ENCODE peak calls at places on chromosomes 16 and 17, in nine cellular contexts. W, M, Q, O, K, L, G, P and S are unnamed samples.

GRCh38 chr16:65121870-65122723 is at the start of gene CDH11:
- DNase-seq in W (peak; percentile 15), M (no peak), Q (peak; percentile 68), O (peak; percentile 74), K (peak; percentile 89), L (no peak), G (no peak), P (peak; percentile 88), S (peak; percentile 65)

GRCh38 chr16:1734816-1735215 is 28.8 kb downstream of the MAPK8IP3 start:
- DNase-seq in W (no peak), M (no peak), Q (no peak), O (no peak), K (no peak), L (no peak), G (no peak), P (no peak), S (no peak)

GRCh38 chr17:75721463-75722011 is 278 bp downstream of the ITGB4 start:
- DNase-seq in W (no peak), M (no peak), Q (no peak), O (no peak), K (no peak), L (no peak), G (no peak), P (no peak), S (no peak)

GRCh38 chr17:52710363-52710901 is 551.9 kb upstream of the CA10 start:
- DNase-seq in W (no peak), M (no peak), Q (no peak), O (no peak), K (no peak), L (no peak), G (no peak), P (no peak), S (no peak)

GRCh38 chr16:86509759-86510464 is 415 bp upstream of the FOXF1 start:
- DNase-seq in W (peak; percentile 77), M (peak; percentile 25), Q (no peak), O (peak; percentile 75), K (peak; percentile 80), L (no peak), G (no peak), P (peak; percentile 54), S (no peak)

GRCh38 chr16:88599092-88599733 is 29.0 kb downstream of the ZC3H18 start:
- DNase-seq in W (no peak), M (no peak), Q (no peak), O (no peak), K (no peak), L (peak; percentile 96), G (no peak), P (no peak), S (peak; percentile 24)

GRCh38 chr17:15398291-15398690 is 56.9 kb upstream of the TEKT3 start:
- DNase-seq in W (peak; percentile 90), M (no peak), Q (no peak), O (no peak), K (peak; percentile 42), L (peak; percentile 91), G (no peak), P (no peak), S (peak; percentile 36)

GRCh38 chr16:19071811-19072777 is 4.7 kb downstream of the COQ7 start:
- DNase-seq in W (peak; percentile 61), M (peak; percentile 29), Q (no peak), O (peak; percentile 19), K (peak; percentile 68), L (peak; percentile 55), G (peak; percentile 15), P (peak; percentile 31), S (peak; percentile 44)

GRCh38 chr17:82375359-82376041 is 3.9 kb downstream of the UTS2R start:
- DNase-seq in W (no peak), M (no peak), Q (no peak), O (no peak), K (no peak), L (no peak), G (no peak), P (no peak), S (no peak)

GRCh38 chr16:2742323-2743006 is 10.0 kb upstream of the SRRM2 start:
- DNase-seq in W (no peak), M (no peak), Q (no peak), O (no peak), K (no peak), L (no peak), G (no peak), P (no peak), S (no peak)

GRCh38 chr17:70048020-70048419 is 27.0 kb upstream of the KCNJ16 start:
- DNase-seq in W (no peak), M (no peak), Q (no peak), O (no peak), K (no peak), L (no peak), G (no peak), P (no peak), S (no peak)

GRCh38 chr17:82160081-82160480 is 52.6 kb downstream of the CCDC57 start:
- DNase-seq in W (peak; percentile 41), M (no peak), Q (no peak), O (no peak), K (no peak), L (no peak), G (no peak), P (no peak), S (no peak)

GRCh38 chr16:2091722-2092620 is 43.7 kb downstream of the PKD1 start:
- DNase-seq in W (no peak), M (no peak), Q (no peak), O (no peak), K (no peak), L (no peak), G (no peak), P (no peak), S (no peak)

GRCh38 chr16:72797606-72798005 is 250.3 kb downstream of the ZFHX3 start:
- DNase-seq in W (no peak), M (no peak), Q (no peak), O (no peak), K (no peak), L (no peak), G (no peak), P (no peak), S (no peak)

GRCh38 chr17:9934354-9934753 is 29.3 kb upstream of the RCVRN start:
- DNase-seq in W (no peak), M (no peak), Q (no peak), O (no peak), K (no peak), L (no peak), G (no peak), P (no peak), S (no peak)

GRCh38 chr17:81870155-81870977 is 771 bp downstream of the ARHGDIA start:
- DNase-seq in W (peak; percentile 55), M (no peak), Q (no peak), O (no peak), K (peak; percentile 52), L (peak; percentile 41), G (no peak), P (no peak), S (no peak)

GRCh38 chr16:54296543-54296942 is 10.0 kb upstream of the IRX3 start:
- DNase-seq in W (no peak), M (no peak), Q (no peak), O (no peak), K (no peak), L (no peak), G (no peak), P (no peak), S (no peak)

GRCh38 chr17:81354252-81354943 is 40.9 kb upstream of the BAHCC1 start:
- DNase-seq in W (no peak), M (no peak), Q (no peak), O (no peak), K (no peak), L (no peak), G (no peak), P (no peak), S (no peak)

GRCh38 chr16:79509221-79509631 is 91.3 kb downstream of the MAF start:
- DNase-seq in W (no peak), M (no peak), Q (peak; percentile 7), O (no peak), K (no peak), L (peak; percentile 3), G (no peak), P (no peak), S (peak; percentile 76)

GRCh38 chr16:66687906-66688625 is 8.5 kb downstream of the CMTM4 start:
- DNase-seq in W (no peak), M (no peak), Q (no peak), O (no peak), K (no peak), L (no peak), G (no peak), P (no peak), S (no peak)

GRCh38 chr17:18031955-18032354 is 7.0 kb downstream of the ATPAF2 start:
- DNase-seq in W (no peak), M (no peak), Q (no peak), O (no peak), K (no peak), L (no peak), G (no peak), P (no peak), S (no peak)

GRCh38 chr16:61858996-61859395 is 177.2 kb downstream of the CDH8 start:
- DNase-seq in W (peak; percentile 18), M (no peak), Q (no peak), O (no peak), K (no peak), L (no peak), G (no peak), P (no peak), S (no peak)

GRCh38 chr16:27790546-27791403 is 240.8 kb downstream of the KATNIP start:
- DNase-seq in W (no peak), M (no peak), Q (no peak), O (no peak), K (no peak), L (no peak), G (no peak), P (no peak), S (no peak)

GRCh38 chr16:58516768-58517107 is 1.4 kb downstream of the SETD6 start:
- DNase-seq in W (no peak), M (no peak), Q (no peak), O (no peak), K (no peak), L (peak; percentile 21), G (no peak), P (no peak), S (no peak)

GRCh38 chr17:17044846-17045561 is 2.7 kb downstream of the MPRIP start:
- DNase-seq in W (peak; percentile 88), M (no peak), Q (no peak), O (no peak), K (peak; percentile 73), L (peak; percentile 92), G (no peak), P (no peak), S (peak; percentile 24)

GRCh38 chr16:48350716-48351115 is 34.5 kb downstream of the SIAH1 start:
- DNase-seq in W (peak; percentile 23), M (no peak), Q (no peak), O (no peak), K (no peak), L (no peak), G (no peak), P (no peak), S (no peak)

GRCh38 chr16:16025214-16025968 is 76.0 kb downstream of the ABCC1 start:
- DNase-seq in W (peak; percentile 91), M (no peak), Q (no peak), O (peak; percentile 84), K (peak; percentile 96), L (no peak), G (no peak), P (no peak), S (no peak)

GRCh38 chr16:64626771-64627170 is 495.1 kb downstream of the CDH11 start:
- DNase-seq in W (no peak), M (no peak), Q (no peak), O (no peak), K (peak; percentile 0), L (no peak), G (no peak), P (no peak), S (no peak)

GRCh38 chr16:49469323-49469670 is 95.7 kb downstream of the C16orf78 start:
- DNase-seq in W (no peak), M (no peak), Q (no peak), O (no peak), K (no peak), L (no peak), G (no peak), P (no peak), S (no peak)

GRCh38 chr16:11350531-11351335 is 5.5 kb downstream of the RMI2 start:
- DNase-seq in W (no peak), M (no peak), Q (no peak), O (peak; percentile 19), K (peak; percentile 86), L (no peak), G (no peak), P (no peak), S (no peak)

GRCh38 chr17:59565959-59566324 is 532 bp downstream of the DHX40 start:
- DNase-seq in W (peak; percentile 84), M (peak; percentile 88), Q (peak; percentile 43), O (peak; percentile 43), K (peak; percentile 78), L (peak; percentile 75), G (peak; percentile 31), P (peak; percentile 45), S (peak; percentile 50)